ENCODE peak calls at places on chromosomes 4 and X, in seven cellular contexts. U is T-helper 2 cell, M is left cardiac atrium, W is hypothalamus, Z is right atrium auricular region, Q is HS-27A, C is mucosa of descending colon. Y is an unnamed sample.

GRCh38 chrX:154354516-154354915 is 19.9 kb downstream of the FLNA start:
- DNase-seq in U (no peak), M (no peak), W (no peak), Z (no peak), Q (no peak), C (no peak), Y (no peak)

GRCh38 chr4:687048-687974 is 1.6 kb downstream of the SLC49A3 start:
- DNase-seq in U (no peak), M (peak; percentile 93), W (peak; percentile 37), Z (peak; percentile 97), Q (no peak), C (peak; percentile 89), Y (no peak)

GRCh38 chr4:13178621-13179020 is 305.5 kb downstream of the RAB28 start:
- DNase-seq in U (no peak), M (no peak), W (no peak), Z (no peak), Q (no peak), C (no peak), Y (no peak)

GRCh38 chr4:121951570-121952110 is at the start of gene TRPC3:
- DNase-seq in U (no peak), M (peak; percentile 42), W (no peak), Z (no peak), Q (no peak), C (peak; percentile 20), Y (peak; percentile 35)

GRCh38 chr4:93199492-93199891 is 629.1 kb upstream of the ATOH1 start:
- DNase-seq in U (no peak), M (no peak), W (no peak), Z (no peak), Q (no peak), C (no peak), Y (no peak)

GRCh38 chrX:108945883-108946523 is 209.6 kb upstream of the IRS4 start:
- DNase-seq in U (no peak), M (no peak), W (no peak), Z (no peak), Q (no peak), C (no peak), Y (no peak)

GRCh38 chrX:14398725-14399124 is 130.6 kb upstream of the GLRA2 start:
- DNase-seq in U (no peak), M (no peak), W (no peak), Z (no peak), Q (no peak), C (peak; percentile 19), Y (no peak)

GRCh38 chrX:44330227-44330626 is 13.2 kb downstream of the EFHC2 start:
- DNase-seq in U (no peak), M (no peak), W (no peak), Z (no peak), Q (no peak), C (no peak), Y (no peak)

GRCh38 chr4:156794863-156795262 is 176.7 kb downstream of the PDGFC start:
- DNase-seq in U (no peak), M (no peak), W (no peak), Z (no peak), Q (no peak), C (no peak), Y (no peak)

GRCh38 chr4:168831919-168832745 is 177.9 kb downstream of the CBR4 start:
- DNase-seq in U (peak; percentile 7), M (peak; percentile 84), W (peak; percentile 68), Z (peak; percentile 87), Q (no peak), C (peak; percentile 82), Y (peak; percentile 21)

GRCh38 chrX:103310592-103311400 is at the start of gene BEX2:
- DNase-seq in U (peak; percentile 60), M (peak; percentile 71), W (peak; percentile 62), Z (no peak), Q (no peak), C (peak; percentile 87), Y (peak; percentile 76)

GRCh38 chr4:128393111-128393704 is 105.6 kb upstream of the PGRMC2 start:
- DNase-seq in U (no peak), M (no peak), W (no peak), Z (no peak), Q (no peak), C (no peak), Y (no peak)

GRCh38 chr4:107719211-107719926 is 665 bp downstream of the PAPSS1 start:
- DNase-seq in U (no peak), M (no peak), W (peak; percentile 27), Z (no peak), Q (no peak), C (no peak), Y (no peak)

GRCh38 chr4:67885727-67886126 is 1.9 kb upstream of the TMPRSS11D start:
- DNase-seq in U (no peak), M (no peak), W (no peak), Z (no peak), Q (peak; percentile 64), C (no peak), Y (no peak)

GRCh38 chr4:54659213-54660144 is 1.7 kb downstream of the KIT start:
- DNase-seq in U (no peak), M (peak; percentile 37), W (no peak), Z (no peak), Q (no peak), C (no peak), Y (no peak)

GRCh38 chr4:183182873-183183725 is 84.0 kb downstream of the WWC2 start:
- DNase-seq in U (no peak), M (peak; percentile 63), W (no peak), Z (peak; percentile 79), Q (no peak), C (no peak), Y (no peak)

GRCh38 chr4:13627185-13627605 is 330 bp downstream of the BOD1L1 start:
- DNase-seq in U (peak; percentile 12), M (peak; percentile 28), W (no peak), Z (no peak), Q (no peak), C (peak; percentile 23), Y (no peak)